ENCODE peak calls at places on chromosome 3, in seven cellular contexts. L is SW480; V is mesenteric fat pad; K is activated T-cell treated with anti-CD3 and anti-CD28 coated beads, Interleukin-2, amount 50 U/mL, for 72 hours; R is nucleus accumbens; D is B cell; A is HEK293T. W is an unnamed sample.

GRCh38 chr3:30618508-30618907 is 12.1 kb downstream of the TGFBR2 start:
- DNase-seq in L (no peak), V (no peak), K (no peak), R (no peak), D (no peak), A (no peak), W (no peak)

GRCh38 chr3:170076715-170077238 is 39.0 kb downstream of the GPR160 start:
- DNase-seq in L (peak; percentile 43), V (no peak), K (no peak), R (no peak), D (no peak), A (no peak), W (no peak)

GRCh38 chr3:126621171-126621570 is 33.8 kb downstream of the TXNRD3 start:
- DNase-seq in L (peak; percentile 25), V (no peak), K (no peak), R (no peak), D (no peak), A (no peak), W (no peak)

GRCh38 chr3:127775398-127776109 is 46.8 kb downstream of the MGLL start:
- DNase-seq in L (no peak), V (no peak), K (no peak), R (no peak), D (no peak), A (no peak), W (no peak)

GRCh38 chr3:173096994-173097785 is 43.8 kb downstream of the SPATA16 start:
- DNase-seq in L (peak; percentile 21), V (no peak), K (no peak), R (no peak), D (no peak), A (no peak), W (no peak)

GRCh38 chr3:50573566-50574279 is 4.4 kb downstream of the HEMK1 start:
- DNase-seq in L (no peak), V (no peak), K (peak; percentile 91), R (no peak), D (no peak), A (no peak), W (no peak)

GRCh38 chr3:30007668-30008067 is 598.7 kb upstream of the TGFBR2 start:
- DNase-seq in L (peak; percentile 12), V (no peak), K (no peak), R (no peak), D (no peak), A (no peak), W (no peak)

GRCh38 chr3:193656445-193656844 is 63.4 kb downstream of the OPA1 start:
- DNase-seq in L (no peak), V (no peak), K (no peak), R (no peak), D (no peak), A (no peak), W (no peak)

W was measured in RWPE2.